ENCODE peak calls at places on chromosome 1, in six cellular contexts. I is AG08396, H is GM18507, D is ELF-1, R is NB4, G is body of pancreas. Z is an unnamed sample.

GRCh38 chr1:51926171-51926812 is 47.8 kb upstream of the NRDC start:
- DNase-seq in I (no peak), H (no peak), D (peak; percentile 25), R (peak; percentile 47), G (no peak), Z (peak; percentile 39)

GRCh38 chr1:10651793-10652192 is 144.7 kb downstream of the CASZ1 start:
- DNase-seq in I (no peak), H (no peak), D (peak; percentile 60), R (no peak), G (peak; percentile 50), Z (no peak)

GRCh38 chr1:220426989-220427388 is 100.9 kb upstream of the MARK1 start:
- DNase-seq in I (no peak), H (no peak), D (no peak), R (no peak), G (no peak), Z (no peak)

GRCh38 chr1:235918032-235918431 is 51.3 kb upstream of the LYST start:
- DNase-seq in I (no peak), H (no peak), D (no peak), R (no peak), G (no peak), Z (no peak)

GRCh38 chr1:24503003-24503751 is 541 bp downstream of the RCAN3 start:
- DNase-seq in I (no peak), H (no peak), D (peak; percentile 57), R (peak; percentile 13), G (no peak), Z (peak; percentile 30)

GRCh38 chr1:115112496-115113375 is 23.4 kb upstream of the TSPAN2 start:
- DNase-seq in I (peak; percentile 38), H (no peak), D (peak; percentile 91), R (peak; percentile 47), G (peak; percentile 39), Z (peak; percentile 56)

GRCh38 chr1:241985787-241986186 is 13.1 kb downstream of the MAP1LC3C start:
- DNase-seq in I (peak; percentile 32), H (no peak), D (peak; percentile 55), R (peak; percentile 51), G (peak; percentile 22), Z (peak; percentile 21)

GRCh38 chr1:2981388-2981787 is 39.9 kb upstream of the ACTRT2 start:
- DNase-seq in I (no peak), H (no peak), D (no peak), R (no peak), G (no peak), Z (no peak)

GRCh38 chr1:96660051-96660450 is 61.5 kb upstream of the PTBP2 start:
- DNase-seq in I (no peak), H (no peak), D (no peak), R (no peak), G (no peak), Z (no peak)

GRCh38 chr1:207264663-207265270 is 56.7 kb upstream of the CD55 start:
- DNase-seq in I (no peak), H (no peak), D (no peak), R (no peak), G (no peak), Z (no peak)

GRCh38 chr1:235908742-235909520 is 42.2 kb upstream of the LYST start:
- DNase-seq in I (peak; percentile 55), H (no peak), D (no peak), R (no peak), G (no peak), Z (no peak)